ENCODE peak calls at places on chromosomes 3 and 15, in seven cellular contexts. Y is kidney; Z is tibial artery; D is CD4-positive, CD25-positive, alpha-beta regulatory T cell; J is sigmoid colon; L is thyroid gland; U is transverse colon. M is an unnamed sample.

GRCh38 chr3:51845129-51845528 is 16.3 kb upstream of the IQCF2 start:
- DNase-seq in Y (no peak), Z (no peak), D (no peak), J (no peak), L (no peak), U (no peak), M (no peak)

GRCh38 chr3:60301142-60301541 is 950.1 kb downstream of the FHIT start:
- DNase-seq in Y (no peak), Z (no peak), D (no peak), J (no peak), L (no peak), U (no peak), M (no peak)

GRCh38 chr3:155297100-155297499 is 3.6 kb upstream of the STRIT1 start:
- DNase-seq in Y (no peak), Z (no peak), D (no peak), J (no peak), L (no peak), U (no peak), M (no peak)

GRCh38 chr15:99430881-99431401 is 134.8 kb upstream of the MEF2A start:
- DNase-seq in Y (peak; percentile 76), Z (peak; percentile 45), D (no peak), J (peak; percentile 38), L (no peak), U (peak; percentile 6), M (no peak)

GRCh38 chr3:192575879-192576506 is 151.3 kb downstream of the FGF12 start:
- DNase-seq in Y (no peak), Z (no peak), D (no peak), J (no peak), L (no peak), U (no peak), M (no peak)

GRCh38 chr15:45521596-45522167 is 873 bp downstream of the SLC30A4 start:
- DNase-seq in Y (no peak), Z (no peak), D (no peak), J (no peak), L (no peak), U (peak; percentile 26), M (no peak)

GRCh38 chr3:2303567-2303966 is 204.9 kb downstream of the CNTN4 start:
- DNase-seq in Y (no peak), Z (no peak), D (no peak), J (no peak), L (peak; percentile 18), U (no peak), M (peak; percentile 56)

GRCh38 chr15:69997701-69998273 is 99.9 kb downstream of the TLE3 start:
- DNase-seq in Y (peak; percentile 95), Z (no peak), D (no peak), J (no peak), L (peak; percentile 98), U (peak; percentile 84), M (no peak)

GRCh38 chr15:58474741-58475323 is 43.0 kb downstream of the LIPC start:
- DNase-seq in Y (no peak), Z (no peak), D (no peak), J (no peak), L (peak; percentile 29), U (no peak), M (no peak)

GRCh38 chr15:89112341-89112971 is 24.2 kb downstream of the ABHD2 start:
- DNase-seq in Y (no peak), Z (peak; percentile 81), D (no peak), J (peak; percentile 65), L (no peak), U (peak; percentile 76), M (no peak)

GRCh38 chr15:89115547-89115946 is 27.3 kb downstream of the ABHD2 start:
- DNase-seq in Y (no peak), Z (peak; percentile 62), D (no peak), J (no peak), L (no peak), U (peak; percentile 74), M (no peak)

GRCh38 chr15:89113263-89113662 is 25.0 kb downstream of the ABHD2 start:
- DNase-seq in Y (no peak), Z (no peak), D (no peak), J (peak; percentile 14), L (no peak), U (no peak), M (no peak)

GRCh38 chr15:89116404-89116803 is 28.1 kb downstream of the ABHD2 start:
- DNase-seq in Y (no peak), Z (no peak), D (no peak), J (no peak), L (no peak), U (no peak), M (no peak)

GRCh38 chr15:89114974-89115373 is 26.7 kb downstream of the ABHD2 start:
- DNase-seq in Y (no peak), Z (peak; percentile 73), D (no peak), J (no peak), L (peak; percentile 44), U (no peak), M (no peak)
- H3K4me1 ChIP-seq in Y (peaks cover 11% of the 10 kb centered on the region), Z (peaks cover 78% of the 10 kb centered on the region), D (peaks cover 18% of the 10 kb centered on the region), J (no peaks in the 10 kb centered on the region), L (peaks cover 5% of the 10 kb centered on the region), U (peaks cover 85% of the 10 kb centered on the region), M (peaks cover 12% of the 10 kb centered on the region)

DNA sequence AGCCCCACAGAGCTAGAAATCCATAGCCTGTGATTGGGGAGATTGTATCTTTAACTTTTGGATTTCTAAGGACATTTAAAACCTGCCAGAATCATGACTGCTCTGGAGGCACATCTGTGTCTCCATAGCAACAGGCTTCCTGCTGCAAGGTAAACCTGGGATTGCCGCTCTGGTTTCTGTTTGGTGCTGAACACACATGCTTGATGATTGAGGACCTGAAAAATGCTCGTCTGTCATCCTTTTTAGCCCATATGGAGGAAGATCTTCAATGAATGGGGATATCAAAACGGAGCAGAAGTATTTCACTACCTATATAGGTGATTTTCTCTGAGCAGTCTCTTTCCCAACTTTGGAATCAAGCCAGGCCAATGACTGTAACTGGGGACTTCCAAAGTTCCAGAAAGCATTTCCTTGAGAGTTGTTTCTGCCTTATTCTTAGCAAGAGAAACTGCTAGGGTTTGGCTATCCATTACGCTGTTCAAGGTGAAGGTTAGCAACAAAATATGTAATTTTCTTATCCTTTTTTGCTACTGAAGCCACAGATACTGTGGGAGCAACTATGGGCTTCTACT is 96.5 kb upstream of the TNIK start:
- DNase-seq in Y (no peak), Z (no peak), D (no peak), J (no peak), L (peak; percentile 33), U (no peak), M (no peak)
- H3K4me1 ChIP-seq in Y (no peaks in the 10 kb centered on the region), Z (no peaks in the 10 kb centered on the region), D (peaks cover 2% of the 10 kb centered on the region), J (no peaks in the 10 kb centered on the region), L (no peaks in the 10 kb centered on the region), U (no peaks in the 10 kb centered on the region), M (no peaks in the 10 kb centered on the region)

DNA sequence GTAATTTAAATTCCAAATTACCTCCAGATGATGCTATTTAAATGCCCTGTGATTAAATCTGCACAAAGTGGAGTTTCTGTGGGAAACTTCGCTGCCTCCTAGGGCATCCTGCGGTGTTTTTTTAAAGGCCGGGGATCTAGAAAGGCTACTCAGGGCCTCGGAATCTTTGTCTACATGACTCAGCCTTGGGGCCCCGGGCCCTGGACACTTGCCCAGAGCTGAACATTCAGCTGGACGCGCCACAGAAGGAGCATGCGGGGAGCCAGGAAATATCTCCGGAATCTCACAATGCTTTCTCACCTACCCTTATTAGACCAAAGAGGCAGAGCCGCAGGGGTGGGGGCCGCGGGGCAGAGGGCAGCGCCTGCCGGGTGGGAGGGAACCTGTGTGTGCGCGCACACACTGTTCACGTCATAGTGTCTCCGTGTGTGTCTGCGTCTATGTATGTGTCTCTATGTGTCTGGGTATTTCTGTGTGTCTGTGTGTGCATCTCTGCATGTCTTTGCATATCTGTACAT is 145.5 kb upstream of the TPM1 start:
- DNase-seq in Y (peak; percentile 96), Z (peak; percentile 95), D (no peak), J (peak; percentile 97), L (peak; percentile 86), U (peak; percentile 83), M (peak; percentile 28)
- H3K4me1 ChIP-seq in Y (peaks cover 10% of the 10 kb centered on the region), Z (peaks cover 55% of the 10 kb centered on the region), D (no peaks in the 10 kb centered on the region), J (no peaks in the 10 kb centered on the region), L (no peaks in the 10 kb centered on the region), U (peaks cover 40% of the 10 kb centered on the region), M (no peaks in the 10 kb centered on the region)

GRCh38 chr3:156547637-156548036 is 7.3 kb downstream of the SSR3 start:
- DNase-seq in Y (no peak), Z (no peak), D (no peak), J (no peak), L (no peak), U (no peak), M (no peak)

GRCh38 chr3:156551261-156551660 is 3.7 kb downstream of the SSR3 start:
- DNase-seq in Y (no peak), Z (no peak), D (no peak), J (no peak), L (no peak), U (no peak), M (no peak)

GRCh38 chr3:156552973-156553372 is 1.9 kb downstream of the SSR3 start:
- DNase-seq in Y (no peak), Z (no peak), D (no peak), J (no peak), L (no peak), U (no peak), M (no peak)

GRCh38 chr3:156551746-156552145 is 3.2 kb downstream of the SSR3 start:
- DNase-seq in Y (no peak), Z (no peak), D (no peak), J (no peak), L (no peak), U (no peak), M (no peak)

GRCh38 chr3:156548041-156548687 is 6.8 kb downstream of the SSR3 start:
- DNase-seq in Y (no peak), Z (no peak), D (no peak), J (no peak), L (no peak), U (no peak), M (no peak)
- H3K4me1 ChIP-seq in Y (no peaks in the 10 kb centered on the region), Z (peaks cover 37% of the 10 kb centered on the region), D (peaks cover 10% of the 10 kb centered on the region), J (no peaks in the 10 kb centered on the region), L (peaks cover 29% of the 10 kb centered on the region), U (peaks cover 68% of the 10 kb centered on the region), M (peaks cover 9% of the 10 kb centered on the region)

GRCh38 chr3:113166719-113167492 is 44.5 kb upstream of the BOC start:
- DNase-seq in Y (peak; percentile 76), Z (peak; percentile 69), D (no peak), J (peak; percentile 72), L (peak; percentile 74), U (peak; percentile 43), M (no peak)

GRCh38 chr3:113169876-113170452 is 41.4 kb upstream of the BOC start:
- DNase-seq in Y (no peak), Z (no peak), D (no peak), J (no peak), L (peak; percentile 7), U (no peak), M (no peak)

GRCh38 chr3:113167929-113168771 is 43.2 kb upstream of the BOC start:
- DNase-seq in Y (no peak), Z (no peak), D (no peak), J (peak; percentile 77), L (peak; percentile 57), U (no peak), M (no peak)

GRCh38 chr3:113165841-113166240 is 45.5 kb upstream of the BOC start:
- DNase-seq in Y (no peak), Z (no peak), D (no peak), J (no peak), L (no peak), U (no peak), M (no peak)

DNA sequence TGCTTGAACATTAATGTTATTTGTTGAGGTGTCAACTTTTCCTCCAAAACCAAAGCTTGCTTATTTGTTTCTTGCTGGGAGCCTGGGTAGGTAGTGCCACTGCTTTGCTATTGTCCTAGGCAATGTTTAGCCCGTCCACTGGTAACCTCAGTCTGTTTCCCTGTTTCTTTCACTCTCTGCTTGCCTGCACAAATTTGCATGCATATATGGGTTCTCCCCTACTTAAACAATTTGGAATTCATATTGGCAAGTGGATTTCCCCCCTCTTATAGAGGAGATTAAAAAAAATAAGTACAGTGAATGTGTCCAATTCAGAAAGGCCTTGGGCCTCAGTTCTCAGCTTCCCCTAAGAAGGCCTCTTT is 45.0 kb upstream of the BOC start:
- DNase-seq in Y (no peak), Z (no peak), D (no peak), J (no peak), L (no peak), U (no peak), M (no peak)
- H3K4me1 ChIP-seq in Y (peaks cover 8% of the 10 kb centered on the region), Z (peaks cover 23% of the 10 kb centered on the region), D (no peaks in the 10 kb centered on the region), J (no peaks in the 10 kb centered on the region), L (peaks cover 25% of the 10 kb centered on the region), U (peaks cover 26% of the 10 kb centered on the region), M (no peaks in the 10 kb centered on the region)

M was measured in Karpas-422.